ENCODE peak calls at places on chromosomes 13 and 19, in seven cellular contexts. O, G, B, Q, T, W and C are unnamed samples.

GRCh38 chr19:7818806-7819205 is 11.2 kb upstream of the EVI5L start:
- DNase-seq in O (no peak), G (no peak), B (no peak), Q (no peak), T (no peak), W (no peak), C (no peak)

GRCh38 chr19:6737873-6738725 is 719 bp upstream of the GPR108 start:
- DNase-seq in O (no peak), G (peak; percentile 34), B (peak; percentile 63), Q (peak; percentile 60), T (peak; percentile 88), W (peak; percentile 68), C (peak; percentile 45)

GRCh38 chr19:38076337-38076736 is 147.7 kb downstream of the DPF1 start:
- DNase-seq in O (no peak), G (no peak), B (no peak), Q (no peak), T (no peak), W (no peak), C (peak; percentile 16)

GRCh38 chr13:113732176-113732960 is 26.7 kb upstream of the TMEM255B start:
- DNase-seq in O (no peak), G (no peak), B (no peak), Q (no peak), T (no peak), W (no peak), C (no peak)

GRCh38 chr19:33408538-33408937 is 35.0 kb downstream of the CEBPG start:
- DNase-seq in O (no peak), G (no peak), B (no peak), Q (no peak), T (no peak), W (no peak), C (peak; percentile 11)

GRCh38 chr19:345320-345879 is 804 bp upstream of the MIER2 start:
- DNase-seq in O (no peak), G (no peak), B (no peak), Q (no peak), T (no peak), W (no peak), C (no peak)

GRCh38 chr19:45467456-45468158 is at the start of gene FOSB:
- DNase-seq in O (no peak), G (peak; percentile 69), B (peak; percentile 86), Q (peak; percentile 89), T (peak; percentile 97), W (peak; percentile 89), C (peak; percentile 96)

GRCh38 chr19:53900191-53900860 is 8.8 kb upstream of the CACNG7 start:
- DNase-seq in O (no peak), G (no peak), B (no peak), Q (no peak), T (no peak), W (no peak), C (no peak)

GRCh38 chr13:113625965-113626661 is 31.9 kb downstream of the ATP4B start:
- DNase-seq in O (no peak), G (no peak), B (no peak), Q (peak; percentile 9), T (no peak), W (no peak), C (no peak)

GRCh38 chr19:1125601-1126533 is 22.1 kb downstream of the GPX4 start:
- DNase-seq in O (no peak), G (no peak), B (no peak), Q (no peak), T (no peak), W (no peak), C (no peak)

GRCh38 chr13:111388851-111389500 is 68.5 kb downstream of the TEX29 start:
- DNase-seq in O (no peak), G (no peak), B (no peak), Q (no peak), T (no peak), W (peak; percentile 47), C (no peak)

GRCh38 chr19:38596057-38596981 is 21.4 kb downstream of the MAP4K1 start:
- DNase-seq in O (peak; percentile 87), G (no peak), B (no peak), Q (no peak), T (no peak), W (no peak), C (peak; percentile 86)

GRCh38 chr13:64767054-64767453 is 2463.1 kb downstream of the PCDH9 start:
- DNase-seq in O (no peak), G (no peak), B (no peak), Q (no peak), T (no peak), W (no peak), C (no peak)

GRCh38 chr13:100563779-100564178 is 24.8 kb downstream of the GGACT start:
- DNase-seq in O (no peak), G (no peak), B (no peak), Q (no peak), T (no peak), W (no peak), C (no peak)

GRCh38 chr13:87661471-87661870 is 9.7 kb upstream of the SLITRK5 start:
- DNase-seq in O (no peak), G (peak; percentile 61), B (no peak), Q (no peak), T (no peak), W (no peak), C (peak; percentile 56)

GRCh38 chr13:30002577-30002976 is 152.2 kb upstream of the UBL3 start:
- DNase-seq in O (no peak), G (no peak), B (no peak), Q (peak; percentile 58), T (no peak), W (no peak), C (no peak)